ENCODE peak calls at places on chromosomes 3 and 15, in six cellular contexts. Y, N, H, X, J and D are unnamed samples.

GRCh38 chr15:60350121-60350520 is 47.7 kb downstream of the ANXA2 start:
- DNase-seq in Y (no peak), N (no peak), H (no peak), X (no peak), J (no peak), D (no peak)

GRCh38 chr3:174581551-174581950 is 277.6 kb upstream of the NAALADL2 start:
- DNase-seq in N (no peak), J (no peak), X (no peak), H (no peak), Y (no peak), D (no peak)

GRCh38 chr3:126394977-126395321 is 240 bp downstream of the CFAP100 start:
- DNase-seq in X (no peak), H (no peak), N (no peak), J (no peak), Y (no peak), D (no peak)

GRCh38 chr3:143538577-143538981 is 309.7 kb downstream of the SLC9A9 start:
- DNase-seq in X (peak), N (no peak), J (no peak), Y (peak), H (peak), D (no peak)

GRCh38 chr3:50322386-50323091 is at the start of gene HYAL2:
- DNase-seq in Y (no peak), X (peak), H (peak), N (peak), J (no peak), D (no peak)

GRCh38 chr3:186648851-186649250 is 8.7 kb downstream of the FETUB start:
- DNase-seq in J (no peak), Y (no peak), X (no peak), N (no peak), H (no peak), D (no peak)

GRCh38 chr3:49283997-49284396 is 7.0 kb upstream of the C3orf62 start:
- DNase-seq in N (no peak), J (no peak), Y (no peak), X (no peak), H (no peak), D (no peak)

GRCh38 chr3:128914966-128915645 is 35.7 kb downstream of the ACAD9 start:
- DNase-seq in H (no peak), Y (no peak), X (no peak), J (no peak), N (peak), D (no peak)

GRCh38 chr15:39789736-39790135 is 7.1 kb upstream of the FSIP1 start:
- DNase-seq in J (no peak), H (no peak), N (no peak), Y (no peak), X (no peak), D (no peak)

GRCh38 chr3:46829699-46830208 is 33.5 kb downstream of the MYL3 start:
- DNase-seq in J (no peak), Y (no peak), H (no peak), X (no peak), N (no peak), D (peak)

GRCh38 chr3:66036586-66037061 is 2.1 kb downstream of the MAGI1 start:
- DNase-seq in N (peak), J (no peak), H (peak), X (peak), Y (no peak), D (no peak)

GRCh38 chr3:180947761-180948390 is 35.4 kb downstream of the FXR1 start:
- DNase-seq in J (no peak), H (no peak), Y (no peak), N (no peak), X (no peak), D (peak)

GRCh38 chr3:139774570-139775302 is 97.0 kb upstream of the NMNAT3 start:
- DNase-seq in N (no peak), H (peak), J (no peak), X (peak), Y (no peak), D (no peak)

GRCh38 chr3:114178770-114179368 is at the start of gene DRD3:
- DNase-seq in N (no peak), X (peak), Y (no peak), J (no peak), H (peak), D (no peak)

GRCh38 chr3:114176487-114176886 is 2.4 kb downstream of the DRD3 start:
- DNase-seq in N (no peak), H (no peak), J (no peak), X (no peak), Y (no peak), D (no peak)

GRCh38 chr3:114175204-114175987 is 3.5 kb downstream of the DRD3 start:
- DNase-seq in N (no peak), X (no peak), H (no peak), Y (no peak), J (no peak), D (no peak)

GRCh38 chr3:114176890-114177289 is 2.0 kb downstream of the DRD3 start:
- DNase-seq in Y (no peak), N (no peak), X (no peak), J (no peak), H (no peak), D (no peak)

DNA sequence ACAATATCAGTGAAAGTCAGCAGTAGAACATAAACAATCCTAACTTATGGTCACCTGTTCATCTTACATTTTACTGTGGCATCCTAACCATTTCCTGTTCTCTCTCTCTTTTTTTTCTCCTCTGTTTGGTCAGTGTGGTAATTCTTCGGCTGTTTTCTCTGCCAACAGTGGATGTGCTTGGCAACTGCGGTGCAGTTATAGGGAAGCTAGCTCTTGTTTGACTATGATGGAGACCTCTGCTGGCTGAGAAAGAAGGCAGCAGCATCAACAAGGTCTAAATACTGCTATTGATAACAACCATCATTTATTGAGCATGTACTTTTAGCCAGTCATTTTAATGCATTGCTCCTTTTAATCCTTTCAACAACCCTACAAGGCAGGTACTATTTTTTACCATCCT is 723 bp upstream of the DRD3 start:
- DNase-seq in N (no peak), H (peak), Y (peak), X (peak), J (no peak), D (no peak)
- TF ChIP-seq CTCF in N (no peak), H (peak), Y (peak), X (peak), J (no peak), D (peak)

GRCh38 chr3:97975466-97975865 is 3.2 kb upstream of the RIOX2 start:
- DNase-seq in J (no peak), Y (no peak), X (no peak), N (no peak), H (no peak), D (no peak)

GRCh38 chr3:97971679-97972567 is at the start of gene RIOX2:
- DNase-seq in H (peak), X (peak), N (peak), J (peak), Y (no peak), D (peak)

GRCh38 chr3:97972976-97973375 is 745 bp upstream of the RIOX2 start:
- DNase-seq in Y (no peak), H (no peak), X (no peak), N (no peak), J (no peak), D (no peak)

GRCh38 chr3:97970929-97971460 is 1.2 kb downstream of the RIOX2 start:
- DNase-seq in N (no peak), H (no peak), Y (no peak), X (no peak), J (no peak), D (peak)

GRCh38 chr3:97974996-97975395 is 2.8 kb upstream of the RIOX2 start:
- DNase-seq in J (no peak), H (no peak), N (no peak), Y (no peak), X (no peak), D (no peak)
- TF ChIP-seq CTCF in J (no peak), H (no peak), N (no peak), Y (no peak), X (no peak), D (no peak)

GRCh38 chr3:194287977-194288706 is 63.0 kb downstream of the CPN2 start:
- DNase-seq in Y (no peak), N (peak), J (peak), H (no peak), X (no peak), D (no peak)
- TF ChIP-seq CTCF in Y (no peak), N (no peak), J (no peak), H (no peak), X (no peak), D (no peak)

GRCh38 chr3:155956508-155957411 is 86.3 kb downstream of the GMPS start:
- DNase-seq in Y (no peak), H (no peak), J (no peak), X (no peak), N (no peak), D (no peak)
- TF ChIP-seq CTCF in Y (no peak), H (no peak), J (no peak), X (no peak), N (no peak), D (no peak)